ENCODE peak calls at places on chromosome 3, in eight cellular contexts. C is HCT116; W is non-pigmented ciliary epithelial cell; T is A549; A is NCI-H460; X is WTC11; R is T-helper 9 cell; M is activated CD4-positive, alpha-beta T cell treated with anti-CD3 and anti-CD28 coated beads, Interleukin-2, amount 50 U/mL, for 1 hour. J is an unnamed sample.

GRCh38 chr3:9948586-9948985 is 3.6 kb downstream of the PRRT3 start:
- DNase-seq in C (no peak), W (no peak), T (no peak), A (no peak), X (no peak), R (no peak), M (no peak), J (no peak)

GRCh38 chr3:26245236-26245635 is 377.3 kb upstream of the LRRC3B start:
- DNase-seq in C (no peak), W (no peak), T (no peak), A (no peak), X (no peak), R (no peak), M (no peak), J (no peak)

GRCh38 chr3:13087320-13087985 is 14.2 kb upstream of the IQSEC1 start:
- DNase-seq in C (no peak), W (no peak), T (no peak), A (no peak), X (no peak), R (no peak), M (no peak), J (no peak)

GRCh38 chr3:57654214-57654613 is 38.7 kb downstream of the DENND6A start:
- DNase-seq in C (no peak), W (no peak), T (no peak), A (no peak), X (no peak), R (no peak), M (no peak), J (no peak)

GRCh38 chr3:162719684-162720341 is 1223.2 kb downstream of the OTOL1 start:
- DNase-seq in C (peak; percentile 68), W (peak; percentile 91), T (peak; percentile 83), A (peak; percentile 56), X (no peak), R (no peak), M (no peak), J (no peak)

GRCh38 chr3:194736896-194737600 is 51.4 kb downstream of the FAM43A start:
- DNase-seq in C (no peak), W (no peak), T (no peak), A (no peak), X (no peak), R (no peak), M (no peak), J (no peak)

GRCh38 chr3:15766406-15766805 is 31.4 kb downstream of the ANKRD28 start:
- DNase-seq in C (no peak), W (no peak), T (no peak), A (no peak), X (no peak), R (no peak), M (no peak), J (no peak)

GRCh38 chr3:189119947-189120346 is 51.8 kb upstream of the TPRG1 start:
- DNase-seq in C (no peak), W (no peak), T (no peak), A (no peak), X (no peak), R (no peak), M (no peak), J (no peak)

GRCh38 chr3:148297013-148297412 is 400.7 kb upstream of the AGTR1 start:
- DNase-seq in C (no peak), W (no peak), T (no peak), A (no peak), X (no peak), R (no peak), M (no peak), J (no peak)

GRCh38 chr3:152174876-152175575 is 93.7 kb upstream of the MBNL1 start:
- DNase-seq in C (no peak), W (no peak), T (no peak), A (no peak), X (no peak), R (no peak), M (no peak), J (no peak)

GRCh38 chr3:59514865-59515482 is 465.1 kb upstream of the CFAP20DC start:
- DNase-seq in C (no peak), W (no peak), T (no peak), A (no peak), X (no peak), R (no peak), M (no peak), J (peak; percentile 19)

GRCh38 chr3:118938183-118938961 is 96.3 kb downstream of the IGSF11 start:
- DNase-seq in C (no peak), W (no peak), T (peak; percentile 60), A (no peak), X (no peak), R (no peak), M (no peak), J (no peak)

GRCh38 chr3:197445886-197446631 is 109.7 kb downstream of the BDH1 start:
- DNase-seq in C (no peak), W (no peak), T (no peak), A (no peak), X (no peak), R (no peak), M (no peak), J (no peak)

GRCh38 chr3:6448011-6448410 is 412.9 kb upstream of the GRM7 start:
- DNase-seq in C (no peak), W (no peak), T (no peak), A (no peak), X (no peak), R (no peak), M (no peak), J (no peak)

GRCh38 chr3:123028233-123028828 is 768 bp upstream of the SEMA5B start:
- DNase-seq in C (peak; percentile 43), W (peak; percentile 41), T (peak; percentile 72), A (peak; percentile 12), X (peak; percentile 29), R (no peak), M (no peak), J (peak; percentile 3)

GRCh38 chr3:109195812-109196211 is 59.3 kb downstream of the C3orf85 start:
- DNase-seq in C (peak; percentile 6), W (peak; percentile 40), T (peak; percentile 13), A (no peak), X (no peak), R (no peak), M (no peak), J (no peak)

GRCh38 chr3:43279082-43279481 is 7.3 kb upstream of the SNRK start:
- DNase-seq in C (no peak), W (no peak), T (no peak), A (no peak), X (no peak), R (no peak), M (no peak), J (no peak)

GRCh38 chr3:172616061-172616461 is 92.8 kb upstream of the TNFSF10 start:
- DNase-seq in C (no peak), W (no peak), T (no peak), A (no peak), X (no peak), R (no peak), M (no peak), J (no peak)

GRCh38 chr3:149388714-149389417 is 11.4 kb upstream of the TM4SF1 start:
- DNase-seq in C (no peak), W (no peak), T (peak; percentile 60), A (no peak), X (no peak), R (no peak), M (no peak), J (no peak)

GRCh38 chr3:182212479-182213076 is 500.9 kb downstream of the SOX2 start:
- DNase-seq in C (peak; percentile 98), W (peak; percentile 83), T (peak; percentile 92), A (peak; percentile 24), X (peak; percentile 24), R (no peak), M (no peak), J (no peak)

GRCh38 chr3:57112206-57112605 is 51.7 kb downstream of the SPATA12 start:
- DNase-seq in C (no peak), W (no peak), T (peak; percentile 23), A (no peak), X (peak; percentile 34), R (no peak), M (no peak), J (no peak)

GRCh38 chr3:125186261-125186770 is 26.2 kb downstream of the SLC12A8 start:
- DNase-seq in C (no peak), W (no peak), T (no peak), A (no peak), X (no peak), R (no peak), M (no peak), J (no peak)

GRCh38 chr3:44478055-44478468 is 592 bp upstream of the ZNF445 start:
- DNase-seq in C (no peak), W (no peak), T (no peak), A (no peak), X (no peak), R (no peak), M (no peak), J (no peak)

GRCh38 chr3:118991775-118992174 is 42.9 kb downstream of the IGSF11 start:
- DNase-seq in C (no peak), W (no peak), T (no peak), A (no peak), X (no peak), R (no peak), M (no peak), J (no peak)

GRCh38 chr3:52670621-52671521 is 14.8 kb downstream of the PBRM1 start:
- DNase-seq in C (peak; percentile 96), W (peak; percentile 100), T (peak; percentile 83), A (peak; percentile 30), X (no peak), R (no peak), M (no peak), J (no peak)

GRCh38 chr3:60610441-60611112 is 640.7 kb downstream of the FHIT start:
- DNase-seq in C (no peak), W (peak; percentile 68), T (no peak), A (no peak), X (no peak), R (no peak), M (no peak), J (no peak)

GRCh38 chr3:51123531-51123930 is 261.6 kb upstream of the MANF start:
- DNase-seq in C (no peak), W (no peak), T (no peak), A (no peak), X (no peak), R (no peak), M (no peak), J (no peak)

GRCh38 chr3:11090551-11090950 is 63.7 kb upstream of the HRH1 start:
- DNase-seq in C (no peak), W (no peak), T (no peak), A (no peak), X (no peak), R (no peak), M (no peak), J (no peak)

GRCh38 chr3:32303051-32303786 is 64.7 kb downstream of the CMTM8 start:
- DNase-seq in C (no peak), W (no peak), T (no peak), A (peak; percentile 21), X (no peak), R (no peak), M (peak; percentile 20), J (no peak)